ENCODE peak calls at places on chromosomes 1 and 21, in seven cellular contexts. Q is fibroblast of pulmonary artery, Z is A673, M is WTC11, E is choroid plexus epithelial cell, U is H9, A is left lung. B is an unnamed sample.

GRCh38 chr1:154953611-154954038 is 2.3 kb downstream of the PBXIP1 start:
- DNase-seq in Q (no peak), Z (no peak), E (no peak), U (no peak), A (no peak), M (no peak), B (no peak)

GRCh38 chr1:19203440-19203839 is 6.6 kb downstream of the UBR4 start:
- DNase-seq in U (no peak), Q (peak), A (no peak), M (no peak), Z (no peak), E (peak), B (no peak)

GRCh38 chr1:164644774-164645634 is 86.0 kb downstream of the PBX1 start:
- DNase-seq in M (no peak), U (no peak), Q (peak), E (peak), A (no peak), Z (peak), B (no peak)

GRCh38 chr1:165815725-165816124 is 11.7 kb upstream of the UCK2 start:
- DNase-seq in Z (no peak), Q (peak), U (no peak), E (peak), A (no peak), M (no peak), B (no peak)

GRCh38 chr21:15976807-15977206 is 247.0 kb downstream of the USP25 start:
- DNase-seq in A (no peak), U (no peak), Z (no peak), M (peak), E (peak), Q (no peak), B (no peak)

GRCh38 chr1:11559211-11559970 is 80.4 kb downstream of the DISP3 start:
- DNase-seq in E (no peak), Q (no peak), M (no peak), A (no peak), U (no peak), Z (no peak), B (no peak)

GRCh38 chr1:212782422-212783154 is 9.0 kb downstream of the NSL1 start:
- DNase-seq in U (no peak), Q (peak), Z (peak), A (no peak), E (peak), M (no peak), B (no peak)

GRCh38 chr1:32247452-32247851 is 430 bp downstream of the FAM167B start:
- DNase-seq in U (no peak), A (no peak), Q (no peak), E (no peak), M (no peak), Z (no peak), B (no peak)

DNA sequence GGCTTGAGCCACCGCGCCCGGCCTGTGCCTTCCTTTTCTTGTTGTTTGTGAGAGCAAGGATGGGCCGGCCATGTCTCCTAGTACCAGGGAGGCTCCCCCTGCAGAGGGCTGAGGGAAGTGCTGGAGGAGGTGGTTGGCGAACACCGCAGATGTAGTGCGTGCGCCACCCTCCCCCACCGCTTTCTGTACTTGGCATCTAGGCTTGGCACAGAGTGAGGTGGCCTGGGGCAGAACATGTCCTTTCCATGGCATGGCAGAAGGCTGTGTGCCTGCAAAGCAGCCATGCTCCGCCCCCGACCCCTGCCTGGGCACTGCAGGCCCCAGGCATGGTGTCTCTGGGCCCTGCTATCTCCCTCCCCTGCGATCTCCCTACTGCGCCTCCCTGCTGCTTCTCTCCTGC is 30.7 kb downstream of the ALPL start:
- DNase-seq in A (no peak), Q (no peak), M (peak), E (peak), U (peak), Z (peak), B (no peak)
- TF ChIP-seq CTCF in A (no peak), Q (peak), M (peak), E (peak), U (peak), Z (peak), B (peak)

DNA sequence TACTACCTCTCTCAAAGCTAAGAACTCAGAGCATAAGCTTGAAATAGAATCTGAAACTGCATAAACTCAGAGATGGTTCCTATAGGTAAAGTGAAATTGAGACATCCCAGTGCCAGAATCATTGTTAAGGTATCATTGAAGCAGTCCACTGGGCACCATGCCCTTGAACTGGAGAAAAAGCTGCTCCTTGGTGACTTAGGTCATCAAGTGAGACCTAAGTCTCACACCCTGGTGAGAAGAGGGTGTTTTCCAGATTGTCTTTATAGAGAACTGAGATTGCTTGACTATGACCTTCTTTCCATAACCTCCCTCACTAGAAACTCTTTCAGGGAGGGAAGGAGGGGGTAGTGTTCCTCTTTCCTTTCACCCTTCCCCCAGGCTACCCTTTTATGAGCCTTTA is 9.4 kb upstream of the ATP6V1G3 start:
- DNase-seq in A (no peak), E (no peak), M (no peak), U (no peak), Z (no peak), Q (no peak), B (no peak)
- TF ChIP-seq CTCF in A (no peak), E (no peak), M (no peak), U (no peak), Z (no peak), Q (no peak), B (no peak)

DNA sequence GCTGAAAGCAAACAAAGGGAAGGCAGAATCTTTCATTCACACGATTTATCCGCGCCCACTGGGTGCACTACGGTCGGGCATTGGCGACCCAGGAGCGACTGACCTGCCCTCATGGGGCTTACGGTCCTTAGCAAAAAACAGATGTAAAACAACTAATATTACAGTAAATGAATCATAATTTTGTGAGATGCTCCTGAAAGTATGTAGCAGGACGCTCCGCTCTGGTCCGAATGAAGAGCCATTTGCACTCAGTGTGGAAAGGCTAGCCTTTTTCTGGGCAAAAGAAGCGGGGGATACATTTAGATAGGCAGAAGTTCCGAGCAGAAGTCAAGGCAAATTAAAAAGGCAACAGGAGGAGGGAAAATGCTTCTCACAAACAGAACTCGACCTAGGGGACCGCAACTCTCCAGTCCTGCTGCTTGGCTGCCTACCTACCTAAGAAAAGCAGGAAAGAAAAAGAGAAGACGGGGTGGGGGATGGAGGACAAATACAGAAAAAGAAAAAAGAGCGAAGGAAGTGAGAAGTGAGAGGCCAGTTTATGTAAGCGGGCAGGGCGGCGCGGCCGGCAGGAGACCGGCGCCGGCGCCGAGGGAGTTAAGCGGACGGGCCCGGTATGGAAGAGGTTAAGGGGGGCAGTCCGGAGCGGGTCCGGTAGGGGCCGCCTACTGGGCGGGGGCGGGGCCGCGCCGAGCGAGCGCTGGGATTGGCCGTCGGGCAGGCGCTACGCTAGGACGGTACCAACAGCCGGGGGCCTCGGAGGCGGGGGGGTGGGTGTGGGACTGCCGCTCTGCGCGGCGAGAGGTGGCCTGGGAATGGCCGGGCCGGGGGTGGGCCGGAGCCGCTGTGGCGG is at the start of gene FAM20B:
- DNase-seq in Q (peak), A (peak), U (peak), M (peak), Z (peak), E (peak), B (peak)
- TF ChIP-seq CTCF in Q (no peak), A (no peak), U (no peak), M (no peak), Z (no peak), E (no peak), B (peak)

DNA sequence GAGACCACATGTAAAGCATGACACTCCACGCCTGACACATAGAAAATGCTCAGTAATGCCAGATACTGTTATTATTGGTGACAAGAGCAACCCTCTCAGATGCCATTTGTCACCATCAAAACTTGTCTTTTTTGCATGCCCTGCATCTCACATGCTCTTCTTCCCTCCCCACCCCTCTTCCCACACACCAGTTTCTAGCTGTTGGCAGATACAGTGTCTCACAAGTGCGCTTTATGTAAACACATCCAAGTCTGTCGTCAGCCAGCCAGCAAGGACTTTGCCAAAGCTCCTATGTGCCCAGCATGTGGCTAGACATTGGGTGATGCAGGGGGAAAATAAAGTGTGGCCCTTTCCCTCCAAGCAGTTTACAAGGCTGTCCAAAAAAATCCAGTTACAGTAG is 44.9 kb upstream of the EPHA8 start:
- DNase-seq in E (peak), Z (no peak), A (no peak), U (no peak), M (no peak), Q (no peak), B (no peak)
- TF ChIP-seq CTCF in E (no peak), Z (no peak), A (no peak), U (no peak), M (no peak), Q (no peak), B (no peak)

GRCh38 chr1:218983848-218984247 is 189.8 kb upstream of the LYPLAL1 start:
- DNase-seq in A (no peak), Z (peak), U (peak), Q (no peak), M (peak), E (peak), B (no peak)
- TF ChIP-seq CTCF in A (no peak), Z (peak), U (peak), Q (peak), M (no peak), E (peak), B (peak)